ENCODE peak calls at places on chromosomes 6 and 20, in six cellular contexts. A is NCI-H748 treated with DMSO at 0.1 percent for 48 hours; C is HCT116; E is effector CD8-positive, alpha-beta T cell; K is activated naive CD4-positive, alpha-beta T cell; W is tibial nerve. I is an unnamed sample.

GRCh38 chr6:43974643-43975235 is 152.5 kb downstream of the MRPL14 start:
- DNase-seq in A (no peak), C (no peak), E (no peak), K (no peak), W (no peak), I (no peak)

GRCh38 chr6:83430606-83431544 is at the start of gene ME1:
- DNase-seq in A (no peak), C (peak), E (no peak), K (no peak), W (peak), I (peak)

GRCh38 chr6:36329798-36330291 is 6.8 kb downstream of the BNIP5 start:
- DNase-seq in A (no peak), C (no peak), E (no peak), K (no peak), W (no peak), I (peak)

GRCh38 chr6:143224516-143224915 is 163.8 kb downstream of the AIG1 start:
- DNase-seq in A (no peak), C (no peak), E (no peak), K (no peak), W (no peak), I (no peak)

GRCh38 chr6:155528982-155529453 is 73.4 kb upstream of the NOX3 start:
- DNase-seq in A (no peak), C (no peak), E (no peak), K (no peak), W (no peak), I (no peak)

GRCh38 chr6:3013486-3013885 is 13.8 kb downstream of the NQO2 start:
- DNase-seq in A (no peak), C (no peak), E (no peak), K (no peak), W (no peak), I (peak)

GRCh38 chr20:48007356-48007755 is 222.1 kb upstream of the SULF2 start:
- DNase-seq in A (no peak), C (no peak), E (no peak), K (no peak), W (no peak), I (no peak)

GRCh38 chr20:25117961-25118360 is 36.0 kb upstream of the VSX1 start:
- DNase-seq in A (no peak), C (no peak), E (no peak), K (no peak), W (no peak), I (no peak)

GRCh38 chr6:136012948-136013347 is 161.4 kb downstream of the PDE7B start:
- DNase-seq in A (no peak), C (no peak), E (no peak), K (no peak), W (no peak), I (no peak)

GRCh38 chr20:568097-568864 is 24.7 kb upstream of the CSNK2A1 start:
- DNase-seq in A (no peak), C (no peak), E (no peak), K (no peak), W (no peak), I (no peak)

GRCh38 chr6:95087394-95088097 is 489.8 kb upstream of the MANEA start:
- DNase-seq in A (peak), C (peak), E (no peak), K (no peak), W (no peak), I (no peak)

GRCh38 chr6:127737009-127737486 is 160.1 kb downstream of the C6orf58 start:
- DNase-seq in A (peak), C (peak), E (no peak), K (no peak), W (peak), I (no peak)

GRCh38 chr6:6534399-6534798 is 54.1 kb upstream of the LY86 start:
- DNase-seq in A (no peak), C (no peak), E (no peak), K (no peak), W (no peak), I (no peak)

GRCh38 chr6:8225113-8225512 is 122.8 kb upstream of the EEF1E1 start:
- DNase-seq in A (no peak), C (no peak), E (no peak), K (no peak), W (no peak), I (no peak)

GRCh38 chr6:37083243-37084138 is 78.0 kb downstream of the FGD2 start:
- DNase-seq in A (no peak), C (no peak), E (no peak), K (no peak), W (peak), I (no peak)

GRCh38 chr6:63434936-63435335 is 115.2 kb upstream of the LGSN start:
- DNase-seq in A (no peak), C (no peak), E (no peak), K (no peak), W (no peak), I (no peak)

GRCh38 chr20:9368893-9369292 is 145.5 kb upstream of the LAMP5 start:
- DNase-seq in A (no peak), C (no peak), E (no peak), K (no peak), W (no peak), I (no peak)

GRCh38 chr6:48744948-48745347 is 634.0 kb upstream of the PTCHD4 start:
- DNase-seq in A (no peak), C (no peak), E (no peak), K (no peak), W (no peak), I (no peak)

GRCh38 chr20:11080776-11081406 is 407.1 kb upstream of the JAG1 start:
- DNase-seq in A (no peak), C (no peak), E (no peak), K (no peak), W (no peak), I (no peak)

GRCh38 chr6:17927705-17928104 is 59.7 kb downstream of the KIF13A start:
- DNase-seq in A (no peak), C (no peak), E (no peak), K (no peak), W (no peak), I (no peak)

GRCh38 chr6:10719386-10720228 is 3.3 kb upstream of the TMEM14C start:
- DNase-seq in A (peak), C (no peak), E (peak), K (no peak), W (no peak), I (no peak)

GRCh38 chr20:25856256-25856884 is 159.7 kb upstream of the ZNF337 start:
- DNase-seq in A (no peak), C (no peak), E (no peak), K (no peak), W (no peak), I (no peak)

GRCh38 chr6:77231438-77232305 is 231.6 kb downstream of the HTR1B start:
- DNase-seq in A (no peak), C (no peak), E (no peak), K (no peak), W (no peak), I (no peak)

GRCh38 chr20:32562495-32562911 is 22.6 kb downstream of the NOL4L start:
- DNase-seq in A (no peak), C (no peak), E (no peak), K (no peak), W (no peak), I (peak)

GRCh38 chr20:49505518-49505917 is 23.1 kb upstream of the KCNB1 start:
- DNase-seq in A (no peak), C (no peak), E (no peak), K (no peak), W (no peak), I (peak)

GRCh38 chr20:51195419-51195901 is 172.6 kb upstream of the KCNG1 start:
- DNase-seq in A (no peak), C (no peak), E (no peak), K (no peak), W (no peak), I (no peak)

GRCh38 chr6:106883808-106884262 is 90.7 kb downstream of the CD24 start:
- DNase-seq in A (no peak), C (no peak), E (no peak), K (no peak), W (no peak), I (no peak)

GRCh38 chr6:30508890-30509736 is 19.8 kb downstream of the HLA-E start:
- DNase-seq in A (no peak), C (no peak), E (no peak), K (no peak), W (no peak), I (peak)

GRCh38 chr6:166490671-166491500 is 95.6 kb downstream of the RAMACL start:
- DNase-seq in A (peak), C (no peak), E (no peak), K (no peak), W (no peak), I (no peak)

GRCh38 chr20:33732166-33732970 is 572 bp downstream of the ZNF341 start:
- DNase-seq in A (peak), C (peak), E (peak), K (peak), W (peak), I (peak)

GRCh38 chr6:165967768-165968408 is 199.8 kb downstream of the TBXT start:
- DNase-seq in A (no peak), C (no peak), E (no peak), K (no peak), W (no peak), I (no peak)

GRCh38 chr6:170295519-170296422 is 4.9 kb upstream of the DLL1 start:
- DNase-seq in A (peak), C (no peak), E (peak), K (peak), W (no peak), I (peak)

GRCh38 chr6:166523782-166524569 is 62.5 kb downstream of the RAMACL start:
- DNase-seq in A (no peak), C (no peak), E (no peak), K (no peak), W (no peak), I (no peak)

GRCh38 chr6:6605873-6606272 is 17.4 kb downstream of the LY86 start:
- DNase-seq in A (no peak), C (no peak), E (no peak), K (no peak), W (no peak), I (peak)

I was measured in endodermal cell.